ENCODE peak calls at places on chromosomes 1 and 21, in four cellular contexts. N is neuronal stem cell, G is H9, R is mesenchymal stem cell. X is an unnamed sample.

GRCh38 chr1:114341886-114342285 is 169.1 kb downstream of the TRIM33 start:
- DNase-seq in N (no peak), G (no peak), R (no peak), X (no peak)

GRCh38 chr21:37767984-37768383 is 148.3 kb downstream of the KCNJ6 start:
- DNase-seq in N (no peak), G (no peak), R (peak; percentile 60), X (no peak)

GRCh38 chr1:172654535-172654934 is 4.4 kb upstream of the FASLG start:
- DNase-seq in N (no peak), G (no peak), R (peak; percentile 55), X (peak; percentile 38)

GRCh38 chr1:218171302-218171893 is 113.7 kb upstream of the RRP15 start:
- DNase-seq in N (peak; percentile 32), G (no peak), R (peak; percentile 52), X (peak; percentile 3)

GRCh38 chr1:236206548-236206947 is 64.2 kb downstream of the GPR137B start:
- DNase-seq in N (peak; percentile 3), G (peak; percentile 42), R (no peak), X (no peak)

GRCh38 chr1:156086256-156086662 is 4.0 kb upstream of the MEX3A start:
- DNase-seq in N (no peak), G (no peak), R (peak; percentile 86), X (no peak)

GRCh38 chr1:92536593-92537332 is 50.0 kb upstream of the GFI1 start:
- DNase-seq in N (no peak), G (no peak), R (peak; percentile 69), X (no peak)

GRCh38 chr1:241432241-241432640 is 75.2 kb upstream of the RGS7 start:
- DNase-seq in N (no peak), G (no peak), R (no peak), X (peak; percentile 66)

GRCh38 chr1:91744973-91745648 is 140.8 kb downstream of the TGFBR3 start:
- DNase-seq in N (no peak), G (no peak), R (no peak), X (no peak)

GRCh38 chr1:245264226-245264625 is 109.4 kb downstream of the KIF26B start:
- DNase-seq in N (no peak), G (no peak), R (no peak), X (no peak)

GRCh38 chr1:53662951-53663350 is 76.0 kb downstream of the GLIS1 start:
- DNase-seq in N (no peak), G (no peak), R (no peak), X (no peak)

GRCh38 chr1:10906866-10907519 is 105.5 kb upstream of the TARDBP start:
- DNase-seq in N (no peak), G (no peak), R (no peak), X (no peak)

GRCh38 chr1:99441234-99442095 is 177.2 kb downstream of the PLPPR4 start:
- DNase-seq in N (no peak), G (no peak), R (peak; percentile 67), X (no peak)

GRCh38 chr1:63779872-63780271 is 6.1 kb downstream of the ROR1 start:
- DNase-seq in N (no peak), G (no peak), R (no peak), X (no peak)

GRCh38 chr1:181685216-181685615 is 201.9 kb downstream of the CACNA1E start:
- DNase-seq in N (no peak), G (no peak), R (no peak), X (no peak)

GRCh38 chr1:83632906-83633305 is 366.0 kb downstream of the TTLL7 start:
- DNase-seq in N (no peak), G (no peak), R (no peak), X (no peak)

GRCh38 chr1:31704261-31705079 is 653 bp upstream of the COL16A1 start:
- DNase-seq in N (no peak), G (no peak), R (peak; percentile 81), X (peak; percentile 37)

GRCh38 chr1:22595108-22595507 is 31.8 kb downstream of the EPHA8 start:
- DNase-seq in N (no peak), G (no peak), R (no peak), X (no peak)

GRCh38 chr1:242004751-242005495 is 6.0 kb upstream of the MAP1LC3C start:
- DNase-seq in N (no peak), G (no peak), R (no peak), X (peak; percentile 80)

GRCh38 chr1:245583575-245584330 is 429.0 kb downstream of the KIF26B start:
- DNase-seq in N (no peak), G (no peak), R (peak; percentile 41), X (no peak)

GRCh38 chr1:247551716-247552115 is 2.8 kb downstream of the GCSAML start:
- DNase-seq in N (no peak), G (no peak), R (peak; percentile 76), X (peak; percentile 67)

GRCh38 chr1:51583532-51583931 is 33.4 kb upstream of the OSBPL9 start:
- DNase-seq in N (no peak), G (no peak), R (no peak), X (no peak)

GRCh38 chr1:89826594-89826993 is 5.8 kb downstream of the LRRC8D start:
- DNase-seq in N (no peak), G (no peak), R (no peak), X (peak; percentile 46)

GRCh38 chr21:46362946-46363345 is 39.0 kb downstream of the PCNT start:
- DNase-seq in N (no peak), G (peak; percentile 12), R (no peak), X (no peak)

GRCh38 chr1:185695299-185695698 is 38.9 kb upstream of the HMCN1 start:
- DNase-seq in N (no peak), G (no peak), R (no peak), X (no peak)

GRCh38 chr1:204081156-204081790 is 8.4 kb downstream of the SOX13 start:
- DNase-seq in N (no peak), G (no peak), R (peak; percentile 33), X (no peak)

GRCh38 chr1:206703647-206704046 is 18.9 kb downstream of the MAPKAPK2 start:
- DNase-seq in N (no peak), G (no peak), R (no peak), X (no peak)

GRCh38 chr1:13893456-13893855 is 193.5 kb downstream of the PRDM2 start:
- DNase-seq in N (no peak), G (no peak), R (no peak), X (no peak)

GRCh38 chr1:223622132-223622842 is 43.2 kb downstream of the CAPN8 start:
- DNase-seq in N (peak; percentile 29), G (no peak), R (no peak), X (no peak)

GRCh38 chr1:6011161-6011945 is 19.1 kb upstream of the NPHP4 start:
- DNase-seq in N (no peak), G (no peak), R (no peak), X (no peak)

GRCh38 chr1:223048026-223048425 is 95.0 kb downstream of the TLR5 start:
- DNase-seq in N (no peak), G (no peak), R (no peak), X (peak; percentile 7)

GRCh38 chr1:54614558-54614957 is 8.8 kb downstream of the FAM151A start:
- DNase-seq in N (no peak), G (no peak), R (no peak), X (no peak)

GRCh38 chr1:202189919-202190715 is 3.5 kb upstream of the LGR6 start:
- DNase-seq in N (no peak), G (peak; percentile 65), R (peak; percentile 46), X (peak; percentile 81)

GRCh38 chr1:150272379-150272840 is at the start of gene C1orf54:
- DNase-seq in N (peak; percentile 55), G (peak; percentile 83), R (peak; percentile 65), X (no peak)

GRCh38 chr1:27595597-27595996 is 8.3 kb downstream of the AHDC1 start:
- DNase-seq in N (no peak), G (no peak), R (no peak), X (no peak)
- H3K4me1 ChIP-seq in N (peaks cover 97% of the 10 kb centered on the region), G (peaks cover 24% of the 10 kb centered on the region), R (peaks cover 96% of the 10 kb centered on the region), X (peaks cover 71% of the 10 kb centered on the region)

DNA sequence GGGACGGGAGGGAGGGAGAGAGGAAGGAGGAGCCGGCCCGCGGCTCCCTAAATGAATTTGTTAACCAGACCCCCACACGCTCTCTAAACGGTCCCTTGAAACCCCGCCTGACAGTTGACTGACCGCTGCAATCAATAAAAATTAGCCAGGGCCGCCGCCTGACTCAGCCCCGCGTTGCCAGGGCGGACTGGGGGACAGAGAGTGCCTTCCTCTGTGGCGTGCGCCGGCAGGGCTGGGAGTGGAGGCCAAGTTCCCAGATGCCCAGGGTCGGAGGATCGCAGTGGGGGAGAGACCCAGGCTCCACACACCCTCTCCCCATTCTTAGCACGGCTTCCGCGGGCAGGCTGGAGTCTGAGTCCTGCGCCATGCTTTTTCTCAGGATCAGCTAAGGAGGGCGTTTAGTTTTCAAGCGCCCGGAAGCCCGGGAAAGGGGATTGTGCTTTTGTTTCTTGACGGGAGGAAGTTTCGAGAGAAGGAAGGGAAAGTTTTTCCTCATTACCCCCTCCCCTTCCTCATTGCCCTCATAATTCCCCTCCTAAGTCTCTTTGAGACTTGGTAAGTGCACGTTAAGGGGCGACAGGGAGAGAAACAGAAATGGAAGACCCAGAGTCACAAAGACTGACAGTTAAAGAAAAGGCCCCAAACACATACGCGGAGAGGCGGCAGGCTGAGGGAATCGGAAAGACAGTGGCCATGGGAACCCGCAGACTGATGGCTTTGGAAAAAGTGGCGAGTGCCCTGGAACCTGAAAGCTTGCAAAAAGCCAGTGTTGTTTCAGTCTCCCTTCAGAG is 6.3 kb downstream of the PAX7 start:
- DNase-seq in N (no peak), G (peak; percentile 69), R (no peak), X (no peak)
- H3K4me2 ChIP-seq in N (no peak overlapping the region), G (peak overlapping the region; percentile 78), R (no peak overlapping the region), X (peak overlapping the region; percentile 30)

GRCh38 chr1:66266350-66266749 is 267.6 kb upstream of the SGIP1 start:
- DNase-seq in N (no peak), G (no peak), R (no peak), X (no peak)
- H4K91ac ChIP-seq in N (no peak overlapping the region), G (no peak overlapping the region), R (no peak overlapping the region), X (no peak overlapping the region)

GRCh38 chr1:85199667-85200366 is 999 bp downstream of the SYDE2 start:
- DNase-seq in N (peak; percentile 11), G (no peak), R (no peak), X (peak; percentile 31)

GRCh38 chr1:85201340-85202091 is 700 bp upstream of the SYDE2 start:
- DNase-seq in N (peak; percentile 86), G (peak; percentile 85), R (peak; percentile 72), X (peak; percentile 45)

GRCh38 chr1:85200870-85201339 is at the start of gene SYDE2:
- DNase-seq in N (peak; percentile 73), G (peak; percentile 85), R (peak; percentile 77), X (peak; percentile 89)

GRCh38 chr1:85198864-85199263 is 2.0 kb downstream of the SYDE2 start:
- DNase-seq in N (no peak), G (no peak), R (no peak), X (no peak)

GRCh38 chr1:85200367-85200869 is 398 bp downstream of the SYDE2 start:
- DNase-seq in N (peak; percentile 36), G (peak; percentile 50), R (peak; percentile 39), X (peak; percentile 29)
- H3K4me1 ChIP-seq in N (peaks cover 4% of the 10 kb centered on the region), G (no peaks in the 10 kb centered on the region), R (peaks cover 11% of the 10 kb centered on the region), X (no peaks in the 10 kb centered on the region)

GRCh38 chr1:16967095-16967567 is 13.3 kb downstream of the MFAP2 start:
- DNase-seq in N (no peak), G (no peak), R (peak; percentile 45), X (no peak)
- H3K4me2 ChIP-seq in N (no peak overlapping the region), G (no peak overlapping the region), R (no peak overlapping the region), X (no peak overlapping the region)

DNA sequence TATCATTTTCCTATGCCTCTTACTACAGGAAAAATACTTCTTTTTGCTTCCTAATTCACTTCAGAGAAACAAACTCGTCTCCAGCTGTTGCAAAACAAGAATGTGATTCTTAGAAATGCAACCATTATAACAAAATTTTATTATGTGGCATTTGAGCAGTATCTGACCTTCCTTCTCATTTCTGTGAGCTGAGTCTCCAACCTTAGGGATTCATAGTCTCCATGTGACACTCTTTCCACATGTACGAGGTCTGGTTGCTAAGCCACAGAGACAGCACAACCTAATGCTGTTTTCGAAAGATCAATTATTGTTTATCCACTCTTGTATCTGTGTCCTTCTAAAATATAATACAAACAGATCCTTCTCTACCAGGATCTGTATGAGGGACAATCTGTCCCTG is 75.3 kb upstream of the RGS4 start:
- DNase-seq in N (no peak), G (no peak), R (no peak), X (no peak)
- H4K91ac ChIP-seq in N (no peak overlapping the region), G (no peak overlapping the region), R (no peak overlapping the region), X (no peak overlapping the region)

X was measured in trophoblast cell.